ENCODE peak calls at places on chromosome 12, in five cellular contexts. F is GM23248, Y is GM23338, D is OCI-LY7, X is SK-N-SH. E is an unnamed sample.

GRCh38 chr12:19945559-19946485 is 422.5 kb upstream of the PDE3A start:
- DNase-seq in Y (no peak), X (peak), D (no peak), F (peak), E (no peak)

GRCh38 chr12:58588771-58589170 is 331.5 kb downstream of the LRIG3 start:
- DNase-seq in X (no peak), D (no peak), F (peak), Y (no peak), E (no peak)

GRCh38 chr12:42587564-42588307 is 1.8 kb downstream of the PRICKLE1 start:
- DNase-seq in F (peak), D (no peak), X (no peak), Y (no peak), E (no peak)

GRCh38 chr12:64551676-64552075 is 58.6 kb upstream of the RASSF3 start:
- DNase-seq in F (peak), X (no peak), Y (no peak), D (no peak), E (no peak)

GRCh38 chr12:118302053-118302452 is 70.7 kb downstream of the TAOK3 start:
- DNase-seq in F (peak), X (no peak), Y (no peak), D (no peak), E (no peak)

GRCh38 chr12:19810213-19810612 is 370.9 kb downstream of the AEBP2 start:
- DNase-seq in D (no peak), F (no peak), X (no peak), Y (no peak), E (no peak)

GRCh38 chr12:110641512-110641911 is 27.6 kb downstream of the TCTN1 start:
- DNase-seq in Y (peak), D (no peak), X (no peak), F (no peak), E (no peak)

GRCh38 chr12:93287152-93287551 is 90.6 kb upstream of the NUDT4 start:
- DNase-seq in F (no peak), Y (no peak), X (no peak), D (no peak), E (no peak)

GRCh38 chr12:59977779-59978178 is 381.9 kb downstream of the SLC16A7 start:
- DNase-seq in X (no peak), F (no peak), Y (no peak), D (no peak), E (no peak)

GRCh38 chr12:6053541-6053940 is 70.9 kb downstream of the VWF start:
- DNase-seq in Y (no peak), F (no peak), X (no peak), D (no peak), E (no peak)

GRCh38 chr12:57603758-57604453 is 718 bp upstream of the DTX3 start:
- DNase-seq in F (peak), D (no peak), X (no peak), Y (peak), E (no peak)

GRCh38 chr12:5096241-5096880 is 52.7 kb downstream of the KCNA5 start:
- DNase-seq in F (peak), Y (no peak), D (no peak), X (peak), E (peak)

GRCh38 chr12:115507951-115508722 is 769.4 kb downstream of the MED13L start:
- DNase-seq in F (no peak), X (no peak), D (no peak), Y (peak), E (no peak)

GRCh38 chr12:80837342-80837978 is 100.3 kb downstream of the LIN7A start:
- DNase-seq in Y (peak), X (peak), D (peak), F (peak), E (peak)

GRCh38 chr12:116466536-116466935 is 92.6 kb upstream of the MAP1LC3B2 start:
- DNase-seq in D (no peak), X (no peak), F (no peak), Y (no peak), E (no peak)

GRCh38 chr12:27123642-27124041 is 41.3 kb upstream of the C12orf71 start:
- DNase-seq in X (peak), D (peak), Y (peak), F (peak), E (no peak)

GRCh38 chr12:20434993-20435392 is 66.7 kb downstream of the PDE3A start:
- DNase-seq in F (peak), D (no peak), X (no peak), Y (no peak), E (no peak)

GRCh38 chr12:32100361-32100760 is 6.3 kb upstream of the BICD1 start:
- DNase-seq in Y (no peak), D (no peak), F (no peak), X (no peak), E (no peak)

DNA sequence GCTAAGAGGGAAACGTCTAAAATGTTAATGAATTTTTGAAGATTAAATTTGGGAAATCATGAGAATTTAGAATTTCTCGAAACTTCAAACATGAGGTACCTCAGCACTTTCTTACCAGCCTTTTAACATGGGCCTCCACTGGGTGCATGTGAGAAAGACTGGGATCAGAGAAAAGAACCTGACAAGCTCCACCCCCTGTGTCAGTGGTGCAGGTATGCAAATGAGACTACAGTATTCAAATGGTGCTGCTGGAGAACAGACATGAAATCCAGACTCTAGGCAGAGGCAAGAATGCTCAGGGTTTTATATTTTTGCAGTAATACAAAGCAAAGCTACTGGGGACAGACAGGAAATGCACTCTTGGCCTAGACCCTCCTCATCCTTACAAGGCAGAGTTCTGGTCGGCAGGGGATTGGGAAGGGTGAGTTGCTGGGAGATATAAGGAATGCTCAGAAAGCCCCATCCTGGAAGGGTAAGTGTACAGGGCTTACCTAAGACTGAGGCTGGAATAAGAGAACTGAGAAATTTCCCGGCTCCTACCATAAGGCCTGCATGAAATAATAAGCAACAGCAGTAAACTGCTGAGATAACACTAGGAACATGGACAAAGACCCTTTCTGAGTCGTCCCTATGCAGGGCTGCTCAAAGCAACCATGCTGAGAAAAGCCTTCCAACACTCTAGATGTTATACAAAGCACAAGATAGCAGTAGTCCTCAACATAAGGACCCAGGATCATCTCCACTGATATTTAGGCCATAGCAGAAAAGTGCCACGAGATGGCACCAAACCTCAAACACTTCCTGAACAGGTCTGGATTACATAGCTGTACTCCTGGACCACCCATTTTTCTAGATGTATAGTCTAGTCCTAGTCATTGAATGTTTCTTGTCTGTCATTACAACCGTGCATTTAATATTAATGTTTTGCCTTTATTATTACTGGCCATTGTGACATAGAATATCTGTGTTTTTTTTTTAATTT is 260.8 kb downstream of the RASSF9 start:
- DNase-seq in F (peak), X (peak), D (peak), Y (peak), E (peak)
- TF ChIP-seq EZH2phosphoT487 in F (no peak), X (no peak), D (no peak), Y (no peak), E (no peak)

DNA sequence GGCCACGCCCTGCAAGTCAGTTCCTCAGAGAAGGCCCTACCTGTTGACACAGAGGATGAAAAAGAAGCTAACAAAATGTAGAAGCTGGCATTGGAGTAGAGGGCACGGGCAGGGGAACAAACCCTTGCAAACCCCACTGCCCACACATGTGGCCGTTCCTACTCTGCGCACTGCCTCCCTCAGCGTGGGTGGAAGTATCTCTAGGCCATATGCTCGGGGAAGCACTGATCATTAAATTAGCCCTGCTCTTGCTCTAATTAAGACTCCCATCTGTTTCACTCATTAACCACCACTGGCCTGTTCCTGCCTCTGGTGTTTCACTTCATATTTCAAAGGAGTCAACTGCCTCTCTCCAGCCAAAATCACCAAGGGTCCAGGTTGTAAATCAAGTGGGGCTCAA is 201.2 kb upstream of the SFSWAP start:
- DNase-seq in D (no peak), Y (no peak), X (no peak), F (no peak), E (no peak)
- TF ChIP-seq EZH2phosphoT487 in D (no peak), Y (no peak), X (no peak), F (no peak), E (no peak)

DNA sequence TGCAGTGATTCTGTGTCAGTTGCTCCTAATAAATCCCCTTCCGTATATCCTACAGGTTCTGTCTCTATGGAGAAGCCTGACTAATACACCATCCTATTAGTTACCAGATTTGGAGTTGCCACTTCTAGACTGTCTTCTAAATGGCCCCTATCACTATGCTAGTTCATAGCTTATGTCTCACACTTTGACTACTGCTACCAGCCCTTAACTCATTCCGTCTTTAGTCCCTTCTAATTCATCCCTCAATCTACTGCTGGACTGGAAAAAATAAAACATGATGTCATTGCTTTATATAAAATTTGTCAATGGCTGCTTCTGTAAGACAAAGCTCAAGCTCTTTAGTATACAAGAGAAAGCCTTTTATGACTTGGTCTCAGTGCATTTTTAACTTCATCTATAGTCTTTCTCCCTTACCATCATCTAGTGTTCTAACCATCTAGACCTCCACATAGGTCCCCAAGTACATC is 99.5 kb downstream of the PPP1R12A start:
- DNase-seq in Y (no peak), F (no peak), D (no peak), X (no peak), E (no peak)
- TF ChIP-seq EZH2phosphoT487 in Y (no peak), F (no peak), D (no peak), X (no peak), E (no peak)

GRCh38 chr12:122081697-122082221 is 3.2 kb downstream of the MLXIP start:
- DNase-seq in F (peak), X (no peak), Y (no peak), D (peak), E (no peak)

GRCh38 chr12:122079038-122079531 is 529 bp downstream of the MLXIP start:
- DNase-seq in Y (peak), X (peak), D (no peak), F (peak), E (no peak)

GRCh38 chr12:122081108-122081696 is 2.6 kb downstream of the MLXIP start:
- DNase-seq in F (peak), D (no peak), X (no peak), Y (no peak), E (no peak)

GRCh38 chr12:122079532-122080081 is 1.1 kb downstream of the MLXIP start:
- DNase-seq in F (peak), X (no peak), Y (no peak), D (peak), E (no peak)

GRCh38 chr12:122080149-122081107 is 1.9 kb downstream of the MLXIP start:
- DNase-seq in Y (peak), X (peak), D (no peak), F (peak), E (no peak)
- TF ChIP-seq EZH2phosphoT487 in Y (no peak), X (no peak), D (no peak), F (no peak), E (no peak)

GRCh38 chr12:55820679-55821078 is 2.8 kb downstream of the ORMDL2 start:
- DNase-seq in F (peak), D (peak), X (no peak), Y (peak), E (no peak)

GRCh38 chr12:55818140-55818728 is 393 bp downstream of the ORMDL2 start:
- DNase-seq in D (no peak), F (peak), X (peak), Y (no peak), E (no peak)

GRCh38 chr12:55816876-55817351 is 610 bp downstream of the SARNP start:
- DNase-seq in F (peak), D (peak), X (peak), Y (peak), E (no peak)

GRCh38 chr12:55817352-55818139 is at the start of the genes ORMDL2 and SARNP:
- DNase-seq in F (peak), D (peak), X (peak), Y (peak), E (peak)

GRCh38 chr12:55818886-55819285 is 1.0 kb downstream of the ORMDL2 start:
- DNase-seq in Y (no peak), X (no peak), D (no peak), F (peak), E (no peak)
- TF ChIP-seq EZH2phosphoT487 in Y (no peak), X (no peak), D (no peak), F (no peak), E (no peak)

DNA sequence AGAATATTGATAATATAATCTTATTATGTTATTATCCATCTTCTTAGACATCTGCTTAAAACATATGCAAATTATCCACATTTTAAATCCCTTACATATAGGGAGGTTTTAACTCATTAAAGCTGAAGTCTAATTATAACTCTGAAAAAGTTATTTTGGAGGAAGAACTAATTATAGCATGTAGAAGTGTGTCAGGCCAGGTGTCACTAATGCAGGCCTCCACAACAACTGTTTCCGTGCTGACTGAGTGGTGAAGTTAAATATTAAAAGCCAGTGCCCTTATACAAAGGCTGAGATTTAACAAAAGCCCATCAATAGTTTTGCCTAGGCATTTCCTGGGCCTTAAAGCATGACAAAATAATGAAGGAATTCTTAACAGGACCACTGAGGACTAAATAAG is 157.4 kb downstream of the LRRK2 start:
- DNase-seq in D (no peak), Y (peak), X (no peak), F (no peak), E (no peak)
- TF ChIP-seq EZH2phosphoT487 in D (no peak), Y (no peak), X (no peak), F (no peak), E (no peak)

GRCh38 chr12:131844140-131844539 is 15.9 kb downstream of the MMP17 start:
- DNase-seq in F (no peak), Y (no peak), D (no peak), X (no peak), E (no peak)
- TF ChIP-seq EZH2phosphoT487 in F (no peak), Y (no peak), D (no peak), X (no peak), E (no peak)

GRCh38 chr12:738712-739111 is 13.7 kb upstream of the WNK1 start:
- DNase-seq in D (no peak), F (no peak), Y (no peak), X (peak), E (no peak)
- TF ChIP-seq EZH2phosphoT487 in D (no peak), F (no peak), Y (no peak), X (no peak), E (no peak)